ENCODE peak calls at places on chromosomes 7 and 10, in eight cellular contexts. H is M059J; Q is H54; T is stimulated activated CD4-positive, alpha-beta T cell treated with anti-CD3 and anti-CD28 coated beads, Interleukin-4, amount 100 ng/mL, for 1 hour; X is activated CD4-positive, alpha-beta T cell treated with anti-CD3 and anti-CD28 coated beads for 36 hours; M is HFFc6; B is activated naive CD8-positive, alpha-beta T cell treated with anti-CD3 and anti-CD28 coated beads, Interleukin-2, amount 50 U/mL, for 16 hours; K is ovary. A is an unnamed sample.

GRCh38 chr7:100065452-100066186 is 15.9 kb downstream of the ZNF3 start:
- DNase-seq in H (peak), Q (no peak), T (no peak), X (no peak), M (peak), B (no peak), K (no peak), A (no peak)

GRCh38 chr10:51527806-51528205 is 171.6 kb downstream of the CSTF2T start:
- DNase-seq in H (peak), Q (no peak), T (no peak), X (no peak), M (no peak), B (no peak), K (no peak), A (no peak)

GRCh38 chr7:117995850-117996650 is 122.8 kb upstream of the CTTNBP2 start:
- DNase-seq in H (peak), Q (no peak), T (no peak), X (no peak), M (no peak), B (no peak), K (no peak), A (no peak)

GRCh38 chr10:70753841-70754621 is 31.1 kb downstream of the TBATA start:
- DNase-seq in H (no peak), Q (no peak), T (no peak), X (no peak), M (no peak), B (no peak), K (no peak), A (peak)

GRCh38 chr7:111090834-111091233 is at the start of gene LRRN3:
- DNase-seq in H (peak), Q (no peak), T (peak), X (peak), M (peak), B (peak), K (peak), A (no peak)

GRCh38 chr7:5237286-5237685 is 45.5 kb upstream of the SLC29A4 start:
- DNase-seq in H (peak), Q (no peak), T (no peak), X (no peak), M (peak), B (no peak), K (peak), A (peak)

GRCh38 chr10:5968037-5968680 is 9.2 kb downstream of the IL15RA start:
- DNase-seq in H (no peak), Q (no peak), T (no peak), X (no peak), M (no peak), B (no peak), K (no peak), A (no peak)

GRCh38 chr7:1473864-1474512 is 14.7 kb upstream of the MICALL2 start:
- DNase-seq in H (peak), Q (peak), T (peak), X (peak), M (peak), B (peak), K (peak), A (peak)

GRCh38 chr10:66837990-66838389 is 87.8 kb upstream of the LRRTM3 start:
- DNase-seq in H (peak), Q (no peak), T (no peak), X (no peak), M (peak), B (no peak), K (no peak), A (no peak)

GRCh38 chr10:117429644-117430043 is 54.4 kb upstream of the PDZD8 start:
- DNase-seq in H (peak), Q (no peak), T (no peak), X (no peak), M (no peak), B (no peak), K (no peak), A (no peak)

GRCh38 chr10:12965571-12965970 is 35.9 kb downstream of the CCDC3 start:
- DNase-seq in H (peak), Q (no peak), T (no peak), X (no peak), M (no peak), B (no peak), K (no peak), A (no peak)

GRCh38 chr7:75042299-75042698 is 31.3 kb downstream of the RCC1L start:
- DNase-seq in H (no peak), Q (no peak), T (no peak), X (no peak), M (no peak), B (no peak), K (peak), A (no peak)

GRCh38 chr7:44561962-44562621 is 11.6 kb downstream of the DDX56 start:
- DNase-seq in H (peak), Q (peak), T (no peak), X (no peak), M (peak), B (no peak), K (no peak), A (no peak)

GRCh38 chr7:45136106-45137060 is 21.2 kb upstream of the RAMP3 start:
- DNase-seq in H (peak), Q (peak), T (peak), X (peak), M (peak), B (peak), K (peak), A (no peak)

GRCh38 chr10:127313996-127314700 is 117.8 kb upstream of the INSYN2A start:
- DNase-seq in H (no peak), Q (no peak), T (no peak), X (no peak), M (no peak), B (no peak), K (no peak), A (no peak)

GRCh38 chr7:148507741-148508285 is 82.8 kb upstream of the C7orf33 start:
- DNase-seq in H (no peak), Q (no peak), T (peak), X (peak), M (no peak), B (no peak), K (no peak), A (no peak)

GRCh38 chr7:2792856-2793487 is 51.1 kb downstream of the GNA12 start:
- DNase-seq in H (no peak), Q (no peak), T (no peak), X (no peak), M (no peak), B (no peak), K (no peak), A (peak)

GRCh38 chr10:26318672-26319071 is 102.1 kb downstream of the GAD2 start:
- DNase-seq in H (no peak), Q (no peak), T (no peak), X (no peak), M (no peak), B (no peak), K (no peak), A (no peak)

GRCh38 chr7:916291-916941 is 38.1 kb downstream of the ADAP1 start:
- DNase-seq in H (peak), Q (no peak), T (no peak), X (no peak), M (no peak), B (no peak), K (no peak), A (peak)

GRCh38 chr10:42979181-42979580 is 97.7 kb upstream of the RET start:
- DNase-seq in H (no peak), Q (no peak), T (no peak), X (no peak), M (no peak), B (no peak), K (no peak), A (no peak)

GRCh38 chr7:55121249-55121648 is 102.4 kb downstream of the EGFR start:
- DNase-seq in H (no peak), Q (no peak), T (no peak), X (no peak), M (no peak), B (no peak), K (no peak), A (no peak)

GRCh38 chr7:73742753-73743641 is 4.4 kb upstream of the ABHD11 start:
- DNase-seq in H (peak), Q (no peak), T (no peak), X (no peak), M (no peak), B (no peak), K (peak), A (peak)

GRCh38 chr7:80584778-80585177 is 53.7 kb upstream of the CD36 start:
- DNase-seq in H (peak), Q (no peak), T (no peak), X (no peak), M (no peak), B (no peak), K (no peak), A (no peak)

GRCh38 chr7:26417911-26418413 is 126.3 kb downstream of the SNX10 start:
- DNase-seq in H (peak), Q (no peak), T (no peak), X (no peak), M (no peak), B (no peak), K (no peak), A (no peak)

GRCh38 chr10:79925614-79926013 is 23.3 kb downstream of the SFTPD start:
- DNase-seq in H (no peak), Q (no peak), T (no peak), X (no peak), M (no peak), B (no peak), K (no peak), A (no peak)

A was measured in upper lobe of right lung.